ENCODE peak calls at places on chromosomes 16 and 17, in four cellular contexts. G is neural progenitor cell; J is stimulated activated CD8-positive, alpha-beta memory T cell treated with anti-CD3 and anti-CD28 coated beads, Interleukin-2, amount 100 ng/mL, for 48 hours; M is amniotic epithelial cell. E is an unnamed sample.

GRCh38 chr16:31458073-31458834 is 1.0 kb upstream of the ARMC5 start:
- DNase-seq in G (peak), J (peak), M (peak), E (peak)

GRCh38 chr16:16150117-16150877 is 73.0 kb downstream of the ABCC6 start:
- DNase-seq in G (no peak), J (no peak), M (no peak), E (peak)

GRCh38 chr16:58814348-58814801 is 80.3 kb upstream of the GOT2 start:
- DNase-seq in G (peak), J (peak), M (peak), E (peak)

GRCh38 chr16:23690771-23691482 is 12.2 kb downstream of the PLK1 start:
- DNase-seq in G (no peak), J (no peak), M (no peak), E (no peak)

GRCh38 chr17:15092762-15093161 is 172.4 kb downstream of the PMP22 start:
- DNase-seq in G (no peak), J (no peak), M (no peak), E (no peak)

GRCh38 chr16:48609453-48610023 is 442 bp downstream of the N4BP1 start:
- DNase-seq in G (peak), J (peak), M (peak), E (peak)

GRCh38 chr17:76314392-76315227 is 6.5 kb upstream of the QRICH2 start:
- DNase-seq in G (no peak), J (no peak), M (no peak), E (peak)

GRCh38 chr17:78423961-78424747 is 45.7 kb downstream of the PGS1 start:
- DNase-seq in G (no peak), J (no peak), M (no peak), E (peak)

GRCh38 chr17:57927048-57927723 is 28.0 kb downstream of the CUEDC1 start:
- DNase-seq in G (peak), J (no peak), M (no peak), E (no peak)

GRCh38 chr17:79501910-79502309 is 108.9 kb downstream of the RBFOX3 start:
- DNase-seq in G (no peak), J (no peak), M (no peak), E (no peak)

GRCh38 chr17:76686538-76687277 is 24.1 kb downstream of the MXRA7 start:
- DNase-seq in G (no peak), J (no peak), M (no peak), E (no peak)

GRCh38 chr16:68037820-68038597 is 14.9 kb downstream of the DUS2 start:
- DNase-seq in G (no peak), J (no peak), M (no peak), E (no peak)

GRCh38 chr17:28282596-28282995 is 36.4 kb upstream of the TMEM97 start:
- DNase-seq in G (no peak), J (no peak), M (peak), E (peak)